ENCODE peak calls at places on chromosomes 16 and 17, in four cellular contexts. J is tibial nerve; Y is astrocyte of the cerebellum; R is CD4-positive, alpha-beta T cell. V is an unnamed sample.

GRCh38 chr16:69827527-69827926 is 65.4 kb downstream of the WWP2 start:
- DNase-seq in Y (no peak), R (no peak), J (no peak), V (no peak)

GRCh38 chr16:85612191-85612800 is 826 bp upstream of the GSE1 start:
- DNase-seq in Y (no peak), R (no peak), J (peak; percentile 44), V (no peak)

GRCh38 chr17:48595107-48595999 is 1.8 kb upstream of the HOXB5 start:
- DNase-seq in J (no peak), Y (no peak), R (no peak), V (no peak)

GRCh38 chr17:10026786-10027046 is 121.6 kb upstream of the RCVRN start:
- DNase-seq in J (no peak), R (no peak), Y (no peak), V (no peak)

GRCh38 chr17:10758062-10758461 is 28.2 kb upstream of the TMEM220 start:
- DNase-seq in J (no peak), R (no peak), Y (no peak), V (no peak)

GRCh38 chr16:46828943-46829342 is 2.0 kb downstream of the C16orf87 start:
- DNase-seq in J (no peak), R (no peak), Y (no peak), V (no peak)

GRCh38 chr17:64006361-64007088 is 8.4 kb downstream of the PRR29 start:
- DNase-seq in J (no peak), Y (no peak), R (no peak), V (no peak)

GRCh38 chr17:64165347-64165746 is 35.4 kb upstream of the ERN1 start:
- DNase-seq in Y (no peak), R (no peak), J (no peak), V (no peak)

GRCh38 chr17:35774499-35774898 is 13.8 kb downstream of the C17orf50 start:
- DNase-seq in R (no peak), Y (peak; percentile 37), J (no peak), V (no peak)

GRCh38 chr16:56355221-56355620 is 70.1 kb downstream of the AMFR start:
- DNase-seq in J (peak; percentile 7), R (no peak), Y (no peak), V (no peak)

GRCh38 chr17:10196936-10197335 is 1.5 kb downstream of the GAS7 start:
- DNase-seq in J (no peak), Y (no peak), R (no peak), V (no peak)

GRCh38 chr16:49490321-49490705 is 116.7 kb downstream of the C16orf78 start:
- DNase-seq in R (no peak), Y (no peak), J (no peak), V (no peak)

GRCh38 chr17:28578246-28579195 is 1.8 kb upstream of the ALDOC start:
- DNase-seq in Y (no peak), R (no peak), J (no peak), V (no peak)

GRCh38 chr17:59607817-59608403 is 11.8 kb upstream of the CLTC start:
- DNase-seq in Y (no peak), R (no peak), J (no peak), V (peak; percentile 18)

GRCh38 chr17:18246880-18247612 is 11.5 kb downstream of the FLII start:
- DNase-seq in Y (no peak), R (no peak), J (peak; percentile 52), V (no peak)

GRCh38 chr17:19346351-19347255 is 15.9 kb downstream of the B9D1 start:
- DNase-seq in Y (peak; percentile 49), R (no peak), J (peak; percentile 76), V (no peak)

GRCh38 chr17:80385046-80385445 is 29.9 kb upstream of the ENDOV start:
- DNase-seq in R (no peak), Y (no peak), J (no peak), V (no peak)

GRCh38 chr16:86924537-86924936 is 346.2 kb downstream of the FOXL1 start:
- DNase-seq in J (no peak), Y (peak; percentile 28), R (no peak), V (no peak)

GRCh38 chr16:74605332-74605731 is 1.6 kb downstream of the GLG1 start:
- DNase-seq in J (no peak), R (no peak), Y (no peak), V (no peak)

GRCh38 chr17:35160354-35161201 is 13.0 kb downstream of the UNC45B start:
- DNase-seq in R (no peak), J (no peak), Y (no peak), V (no peak)

GRCh38 chr16:90077757-90078593 is 844 bp upstream of the PRDM7 start:
- DNase-seq in Y (no peak), R (no peak), J (no peak), V (no peak)

GRCh38 chr17:74433421-74434121 is 1.7 kb downstream of the GPRC5C start:
- DNase-seq in J (no peak), R (no peak), Y (no peak), V (no peak)

GRCh38 chr17:65914784-65915342 is 277.1 kb downstream of the CEP112 start:
- DNase-seq in Y (no peak), J (no peak), R (no peak), V (no peak)
- TF ChIP-seq CTCF in Y (no peak), J (no peak), R (no peak), V (no peak)

DNA sequence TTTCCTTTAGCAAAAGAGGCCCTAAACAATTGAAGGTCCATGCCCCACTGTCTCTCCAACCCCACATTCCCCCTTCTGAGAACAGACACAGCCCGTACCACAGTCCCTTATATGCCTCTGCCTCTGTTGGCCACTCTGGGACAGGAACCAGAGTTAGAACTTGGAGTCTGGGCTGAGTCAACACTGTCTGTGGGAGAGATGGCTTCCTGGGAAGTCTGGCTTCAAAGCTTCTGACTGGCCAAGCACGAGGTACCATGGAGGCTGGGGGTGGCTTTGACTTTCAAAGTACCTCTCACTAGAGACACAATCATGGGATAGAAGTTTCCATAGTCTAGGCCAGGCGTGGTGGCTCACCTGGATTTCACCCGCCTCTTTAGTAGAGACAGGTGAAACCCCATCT is 14.9 kb upstream of the SPOP start:
- DNase-seq in J (no peak), R (no peak), Y (no peak), V (no peak)
- TF ChIP-seq CTCF in J (no peak), R (no peak), Y (no peak), V (no peak)

DNA sequence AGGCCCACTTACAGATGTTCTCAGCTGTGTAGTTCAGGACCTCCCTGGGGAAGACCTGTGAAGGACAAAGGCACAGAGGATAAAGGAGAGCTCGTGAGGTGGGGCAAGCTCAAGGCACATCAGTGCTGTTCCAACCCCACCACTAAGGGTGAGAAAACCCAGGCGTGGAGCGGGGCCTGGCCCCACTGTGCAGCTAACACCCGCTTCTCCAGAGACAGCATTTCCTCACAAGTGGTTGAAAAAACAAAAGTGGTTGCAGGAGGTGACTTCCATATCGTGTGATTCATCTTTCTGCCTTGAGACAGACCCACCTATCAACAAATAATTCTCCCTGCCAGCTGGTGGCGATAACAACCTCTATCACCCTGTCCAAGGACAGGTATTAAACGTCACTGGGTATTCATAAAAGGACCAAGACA is 30.0 kb downstream of the SNN start:
- DNase-seq in J (no peak), R (no peak), Y (no peak), V (no peak)
- TF ChIP-seq CTCF in J (no peak), R (peak; percentile 19), Y (no peak), V (no peak)

GRCh38 chr17:57993471-57994365 is 5.7 kb upstream of the VEZF1 start:
- DNase-seq in J (no peak), R (no peak), Y (no peak), V (no peak)

GRCh38 chr17:57998234-57998746 is 8.8 kb downstream of the SRSF1 start:
- DNase-seq in Y (no peak), J (no peak), R (no peak), V (no peak)

GRCh38 chr17:57994436-57994835 is 6.4 kb upstream of the VEZF1 start:
- DNase-seq in J (no peak), R (no peak), Y (no peak), V (no peak)

GRCh38 chr17:57997085-57997809 is 9.2 kb upstream of the VEZF1 start:
- DNase-seq in J (no peak), R (no peak), Y (no peak), V (no peak)

GRCh38 chr17:57995076-57995956 is 7.3 kb upstream of the VEZF1 start:
- DNase-seq in J (no peak), Y (peak; percentile 70), R (peak; percentile 27), V (peak; percentile 24)
- TF ChIP-seq CTCF in J (peak; percentile 54), Y (peak; percentile 64), R (peak; percentile 73), V (peak; percentile 56)

DNA sequence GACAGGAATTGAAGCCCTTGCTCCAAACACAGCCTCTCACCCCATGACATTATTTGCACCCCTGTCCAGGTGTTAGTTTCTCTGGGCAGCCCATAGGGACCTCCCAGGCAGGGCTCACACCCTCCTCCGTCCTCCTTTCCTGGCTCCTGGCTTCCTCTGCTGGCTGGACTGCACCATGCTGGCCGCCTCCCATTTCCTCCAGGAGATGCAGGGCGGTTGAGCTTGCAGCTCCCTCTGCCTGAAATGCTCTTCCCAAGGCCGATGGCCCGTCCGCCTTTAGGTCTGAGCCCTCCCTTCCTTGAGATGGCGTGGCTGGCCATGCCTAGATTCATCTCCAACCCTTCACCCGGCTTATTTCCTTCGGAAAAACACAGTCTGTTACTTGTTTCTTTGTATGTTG is 334.8 kb downstream of the SNX29 start:
- DNase-seq in Y (no peak), J (no peak), R (no peak), V (no peak)
- TF ChIP-seq CTCF in Y (no peak), J (no peak), R (no peak), V (no peak)

GRCh38 chr17:62987136-62987535 is 21.1 kb downstream of the TANC2 start:
- DNase-seq in J (no peak), R (no peak), Y (no peak), V (no peak)
- TF ChIP-seq CTCF in J (no peak), R (no peak), Y (peak; percentile 24), V (no peak)

V was measured in CD8-positive, alpha-beta T cell.